ENCODE peak calls at places on chromosomes 2 and 18, in six cellular contexts. D is CD8-positive, alpha-beta memory T cell; E is anterior cingulate cortex; W is HTR-8/SVneo; N is cardiac fibroblast; Y is mucosa of gallbladder. B is an unnamed sample.

GRCh38 chr18:38301621-38302020 is 736.0 kb upstream of the CELF4 start:
- DNase-seq in D (no peak), E (no peak), W (no peak), N (no peak), Y (no peak), B (no peak)

GRCh38 chr2:49278141-49278540 is 123.8 kb upstream of the FSHR start:
- DNase-seq in D (no peak), E (no peak), W (no peak), N (no peak), Y (no peak), B (no peak)

GRCh38 chr2:26648516-26648915 is 7.3 kb upstream of the CIB4 start:
- DNase-seq in D (peak), E (no peak), W (no peak), N (no peak), Y (no peak), B (peak)

GRCh38 chr2:32746554-32747133 is 118.8 kb downstream of the TTC27 start:
- DNase-seq in D (no peak), E (no peak), W (no peak), N (peak), Y (no peak), B (no peak)

GRCh38 chr18:57437782-57438668 is 2.9 kb downstream of the ONECUT2 start:
- DNase-seq in D (no peak), E (no peak), W (peak), N (peak), Y (no peak), B (peak)

GRCh38 chr18:76388891-76389423 is 106.1 kb downstream of the ZNF516 start:
- DNase-seq in D (no peak), E (no peak), W (no peak), N (no peak), Y (no peak), B (no peak)

GRCh38 chr2:45282646-45283045 is 273.4 kb upstream of the SIX2 start:
- DNase-seq in D (no peak), E (no peak), W (no peak), N (no peak), Y (no peak), B (no peak)

GRCh38 chr2:133768261-133769021 is 200.2 kb upstream of the NCKAP5 start:
- DNase-seq in D (no peak), E (no peak), W (no peak), N (peak), Y (peak), B (no peak)

GRCh38 chr18:77127769-77128671 is 4.6 kb downstream of the MBP start:
- DNase-seq in D (peak), E (no peak), W (no peak), N (peak), Y (peak), B (no peak)

GRCh38 chr2:168166902-168167510 is 80.4 kb downstream of the STK39 start:
- DNase-seq in D (no peak), E (no peak), W (no peak), N (no peak), Y (no peak), B (no peak)

GRCh38 chr2:48189552-48190228 is 283.4 kb upstream of the FBXO11 start:
- DNase-seq in D (no peak), E (no peak), W (no peak), N (no peak), Y (no peak), B (no peak)

GRCh38 chr18:7317804-7318231 is 86.9 kb downstream of the LRRC30 start:
- DNase-seq in D (no peak), E (no peak), W (no peak), N (no peak), Y (no peak), B (no peak)

GRCh38 chr2:238560234-238560633 is 133.5 kb downstream of the ASB1 start:
- DNase-seq in D (no peak), E (no peak), W (no peak), N (no peak), Y (no peak), B (no peak)

GRCh38 chr2:51624995-51625394 is 593.1 kb upstream of the NRXN1 start:
- DNase-seq in D (no peak), E (no peak), W (peak), N (peak), Y (no peak), B (no peak)

GRCh38 chr2:241379481-241380480 is 23.7 kb downstream of the FARP2 start:
- DNase-seq in D (no peak), E (no peak), W (no peak), N (peak), Y (no peak), B (no peak)